ENCODE peak calls at places on chromosomes 4 and X, in four cellular contexts. One of them, this sample, is unnamed.

GRCh38 chr4:6803246-6803645 is 20.7 kb downstream of the KIAA0232 start:
- DNase-seq in lower lobe of right lung: no peak
- DNase-seq in WERI-Rb-1: no peak
- DNase-seq in CD8-positive, alpha-beta T cell: no peak
- DNase-seq in this sample: no peak

GRCh38 chrX:70039758-70040157 is 10.0 kb downstream of the AWAT2 start:
- DNase-seq in CD8-positive, alpha-beta T cell: no peak
- DNase-seq in lower lobe of right lung: no peak
- DNase-seq in WERI-Rb-1: no peak
- DNase-seq in this sample: no peak

GRCh38 chrX:105706041-105706440 is 116.3 kb upstream of the NRK start:
- DNase-seq in lower lobe of right lung: no peak
- DNase-seq in CD8-positive, alpha-beta T cell: no peak
- DNase-seq in WERI-Rb-1: no peak
- DNase-seq in this sample: no peak

GRCh38 chrX:14913241-14913640 is 40.0 kb downstream of the MOSPD2 start:
- DNase-seq in CD8-positive, alpha-beta T cell: no peak
- DNase-seq in WERI-Rb-1: no peak
- DNase-seq in lower lobe of right lung: no peak
- DNase-seq in this sample: no peak

GRCh38 chr4:30862176-30862575 is 142.0 kb downstream of the PCDH7 start:
- DNase-seq in lower lobe of right lung: no peak
- DNase-seq in WERI-Rb-1: no peak
- DNase-seq in CD8-positive, alpha-beta T cell: no peak
- DNase-seq in this sample: no peak

GRCh38 chrX:39972340-39972739 is 125.4 kb downstream of the BCOR start:
- DNase-seq in WERI-Rb-1: no peak
- DNase-seq in CD8-positive, alpha-beta T cell: no peak
- DNase-seq in lower lobe of right lung: no peak
- DNase-seq in this sample: no peak

GRCh38 chrX:116240446-116240845 is 69.9 kb downstream of the AGTR2 start:
- DNase-seq in lower lobe of right lung: no peak
- DNase-seq in WERI-Rb-1: no peak
- DNase-seq in CD8-positive, alpha-beta T cell: no peak
- DNase-seq in this sample: no peak

GRCh38 chrX:149871940-149872339 is 9.0 kb upstream of the MAGEA8 start:
- DNase-seq in WERI-Rb-1: peak; percentile 64
- DNase-seq in lower lobe of right lung: no peak
- DNase-seq in CD8-positive, alpha-beta T cell: peak; percentile 64
- DNase-seq in this sample: no peak

GRCh38 chr4:40736910-40737309 is 12.8 kb upstream of the NSUN7 start:
- DNase-seq in CD8-positive, alpha-beta T cell: no peak
- DNase-seq in WERI-Rb-1: no peak
- DNase-seq in lower lobe of right lung: no peak
- DNase-seq in this sample: no peak

GRCh38 chr4:82493721-82494425 is 63.5 kb downstream of the ENOPH1 start:
- DNase-seq in CD8-positive, alpha-beta T cell: no peak
- DNase-seq in WERI-Rb-1: no peak
- DNase-seq in lower lobe of right lung: no peak
- DNase-seq in this sample: no peak

GRCh38 chr4:139587452-139587851 is 31.4 kb upstream of the SETD7 start:
- DNase-seq in CD8-positive, alpha-beta T cell: no peak
- DNase-seq in WERI-Rb-1: no peak
- DNase-seq in lower lobe of right lung: no peak
- DNase-seq in this sample: no peak

GRCh38 chr4:108166038-108166437 is 2.7 kb downstream of the LEF1 start:
- DNase-seq in WERI-Rb-1: no peak
- DNase-seq in lower lobe of right lung: no peak
- DNase-seq in CD8-positive, alpha-beta T cell: peak; percentile 71
- DNase-seq in this sample: no peak

GRCh38 chrX:78455901-78456300 is 128.5 kb upstream of the CYSLTR1 start:
- DNase-seq in CD8-positive, alpha-beta T cell: no peak
- DNase-seq in lower lobe of right lung: no peak
- DNase-seq in WERI-Rb-1: no peak
- DNase-seq in this sample: no peak

GRCh38 chr4:142404191-142404611 is 441.9 kb downstream of the INPP4B start:
- DNase-seq in lower lobe of right lung: no peak
- DNase-seq in CD8-positive, alpha-beta T cell: no peak
- DNase-seq in WERI-Rb-1: no peak
- DNase-seq in this sample: no peak

GRCh38 chrX:69079278-69079677 is 86.0 kb downstream of the PJA1 start:
- DNase-seq in WERI-Rb-1: no peak
- DNase-seq in lower lobe of right lung: no peak
- DNase-seq in CD8-positive, alpha-beta T cell: no peak
- DNase-seq in this sample: no peak

GRCh38 chrX:11745881-11746280 is 12.2 kb upstream of the MSL3 start:
- DNase-seq in CD8-positive, alpha-beta T cell: no peak
- DNase-seq in lower lobe of right lung: no peak
- DNase-seq in WERI-Rb-1: no peak
- DNase-seq in this sample: no peak

GRCh38 chr4:74539043-74539790 is 94.3 kb downstream of the AREG start:
- DNase-seq in CD8-positive, alpha-beta T cell: no peak
- DNase-seq in lower lobe of right lung: no peak
- DNase-seq in WERI-Rb-1: no peak
- DNase-seq in this sample: no peak

GRCh38 chr4:182065255-182065654 is 177.9 kb upstream of the TENM3 start:
- DNase-seq in CD8-positive, alpha-beta T cell: no peak
- DNase-seq in lower lobe of right lung: no peak
- DNase-seq in WERI-Rb-1: no peak
- DNase-seq in this sample: no peak

GRCh38 chr4:37780444-37781133 is 45.9 kb upstream of the PGM2 start:
- DNase-seq in CD8-positive, alpha-beta T cell: peak; percentile 78
- DNase-seq in WERI-Rb-1: no peak
- DNase-seq in lower lobe of right lung: no peak
- DNase-seq in this sample: no peak

GRCh38 chr4:102598102-102598758 is 97.1 kb downstream of the NFKB1 start:
- DNase-seq in CD8-positive, alpha-beta T cell: no peak
- DNase-seq in WERI-Rb-1: no peak
- DNase-seq in lower lobe of right lung: no peak
- DNase-seq in this sample: no peak

GRCh38 chr4:94516999-94517398 is 65.3 kb downstream of the PDLIM5 start:
- DNase-seq in lower lobe of right lung: no peak
- DNase-seq in CD8-positive, alpha-beta T cell: no peak
- DNase-seq in WERI-Rb-1: no peak
- DNase-seq in this sample: peak; percentile 69

GRCh38 chr4:82429728-82430192 is 502 bp downstream of the HNRNPDL start:
- DNase-seq in CD8-positive, alpha-beta T cell: no peak
- DNase-seq in lower lobe of right lung: no peak
- DNase-seq in WERI-Rb-1: no peak
- DNase-seq in this sample: peak; percentile 72

GRCh38 chrX:130079824-130080406 is 30.4 kb downstream of the ELF4 start:
- DNase-seq in lower lobe of right lung: no peak
- DNase-seq in CD8-positive, alpha-beta T cell: peak; percentile 48
- DNase-seq in WERI-Rb-1: peak; percentile 70
- DNase-seq in this sample: no peak

GRCh38 chrX:105190252-105190853 is 30.1 kb downstream of the TEX13A start:
- DNase-seq in CD8-positive, alpha-beta T cell: no peak
- DNase-seq in WERI-Rb-1: no peak
- DNase-seq in lower lobe of right lung: no peak
- DNase-seq in this sample: no peak

GRCh38 chrX:47618923-47619485 is 653 bp downstream of the SYN1 start:
- DNase-seq in WERI-Rb-1: no peak
- DNase-seq in CD8-positive, alpha-beta T cell: no peak
- DNase-seq in lower lobe of right lung: no peak
- DNase-seq in this sample: no peak

GRCh38 chrX:332916-333610 is 14.5 kb upstream of the GTPBP6 start:
- DNase-seq in lower lobe of right lung: peak; percentile 43
- DNase-seq in WERI-Rb-1: no peak
- DNase-seq in CD8-positive, alpha-beta T cell: no peak
- DNase-seq in this sample: peak; percentile 72

GRCh38 chrX:115602729-115603389 is 41.9 kb downstream of the PLS3 start:
- DNase-seq in lower lobe of right lung: no peak
- DNase-seq in WERI-Rb-1: no peak
- DNase-seq in CD8-positive, alpha-beta T cell: no peak
- DNase-seq in this sample: no peak

GRCh38 chr4:114423582-114423981 is 175.0 kb upstream of the UGT8 start:
- DNase-seq in lower lobe of right lung: no peak
- DNase-seq in WERI-Rb-1: no peak
- DNase-seq in CD8-positive, alpha-beta T cell: no peak
- DNase-seq in this sample: no peak

GRCh38 chr4:72909461-72909860 is 160.1 kb downstream of the COX18 start:
- DNase-seq in lower lobe of right lung: no peak
- DNase-seq in WERI-Rb-1: peak; percentile 18
- DNase-seq in CD8-positive, alpha-beta T cell: no peak
- DNase-seq in this sample: no peak

GRCh38 chrX:103107836-103108235 is 14.9 kb upstream of the NXF3 start:
- DNase-seq in lower lobe of right lung: no peak
- DNase-seq in WERI-Rb-1: no peak
- DNase-seq in CD8-positive, alpha-beta T cell: no peak
- DNase-seq in this sample: no peak

GRCh38 chr4:76011018-76011670 is 3.8 kb upstream of the CXCL9 start:
- DNase-seq in CD8-positive, alpha-beta T cell: no peak
- DNase-seq in WERI-Rb-1: no peak
- DNase-seq in lower lobe of right lung: no peak
- DNase-seq in this sample: no peak

GRCh38 chr4:147586637-147587036 is 30.6 kb upstream of the TMEM184C start:
- DNase-seq in CD8-positive, alpha-beta T cell: no peak
- DNase-seq in WERI-Rb-1: no peak
- DNase-seq in lower lobe of right lung: no peak
- DNase-seq in this sample: no peak

GRCh38 chr4:33339762-33340161 is 2619.6 kb downstream of the PCDH7 start:
- DNase-seq in WERI-Rb-1: no peak
- DNase-seq in CD8-positive, alpha-beta T cell: no peak
- DNase-seq in lower lobe of right lung: no peak
- DNase-seq in this sample: no peak

GRCh38 chr4:79241846-79242245 is 84.0 kb downstream of the NAA11 start:
- DNase-seq in CD8-positive, alpha-beta T cell: no peak
- DNase-seq in WERI-Rb-1: no peak
- DNase-seq in lower lobe of right lung: no peak
- DNase-seq in this sample: no peak

GRCh38 chr4:46123872-46124755 is at the start of gene GABRG1:
- DNase-seq in lower lobe of right lung: peak; percentile 18
- DNase-seq in WERI-Rb-1: no peak
- DNase-seq in CD8-positive, alpha-beta T cell: no peak
- DNase-seq in this sample: peak; percentile 15

GRCh38 chr4:8472689-8473197 is 32.2 kb downstream of the TRMT44 start:
- DNase-seq in WERI-Rb-1: no peak
- DNase-seq in CD8-positive, alpha-beta T cell: no peak
- DNase-seq in lower lobe of right lung: no peak
- DNase-seq in this sample: no peak

GRCh38 chr4:156949373-156949814 is 22.2 kb downstream of the PDGFC start:
- DNase-seq in lower lobe of right lung: no peak
- DNase-seq in WERI-Rb-1: no peak
- DNase-seq in CD8-positive, alpha-beta T cell: no peak
- DNase-seq in this sample: no peak

GRCh38 chr4:109801895-109802319 is at the start of gene CFI:
- DNase-seq in lower lobe of right lung: no peak
- DNase-seq in CD8-positive, alpha-beta T cell: no peak
- DNase-seq in WERI-Rb-1: no peak
- DNase-seq in this sample: no peak

GRCh38 chr4:131526686-131527085 is 1622.4 kb upstream of the PCDH10 start:
- DNase-seq in CD8-positive, alpha-beta T cell: no peak
- DNase-seq in lower lobe of right lung: no peak
- DNase-seq in WERI-Rb-1: no peak
- DNase-seq in this sample: no peak

GRCh38 chr4:56958111-56958517 is 19.3 kb downstream of the NOA1 start:
- DNase-seq in CD8-positive, alpha-beta T cell: no peak
- DNase-seq in WERI-Rb-1: no peak
- DNase-seq in lower lobe of right lung: peak; percentile 69
- DNase-seq in this sample: no peak

GRCh38 chr4:39452153-39452859 is 6.4 kb downstream of the RPL9 start:
- DNase-seq in lower lobe of right lung: no peak
- DNase-seq in CD8-positive, alpha-beta T cell: no peak
- DNase-seq in WERI-Rb-1: no peak
- DNase-seq in this sample: no peak

GRCh38 chr4:39453738-39454137 is 5.0 kb downstream of the RPL9 start:
- DNase-seq in WERI-Rb-1: no peak
- DNase-seq in lower lobe of right lung: no peak
- DNase-seq in CD8-positive, alpha-beta T cell: no peak
- DNase-seq in this sample: no peak

GRCh38 chr4:39452860-39453587 is 5.7 kb downstream of the RPL9 start:
- DNase-seq in WERI-Rb-1: no peak
- DNase-seq in CD8-positive, alpha-beta T cell: no peak
- DNase-seq in lower lobe of right lung: no peak
- DNase-seq in this sample: no peak

GRCh38 chr4:39451423-39452023 is 7.2 kb downstream of the RPL9 start:
- DNase-seq in CD8-positive, alpha-beta T cell: no peak
- DNase-seq in WERI-Rb-1: no peak
- DNase-seq in lower lobe of right lung: no peak
- DNase-seq in this sample: no peak

GRCh38 chr4:39450618-39451017 is 8.1 kb downstream of the RPL9 start:
- DNase-seq in lower lobe of right lung: no peak
- DNase-seq in CD8-positive, alpha-beta T cell: no peak
- DNase-seq in WERI-Rb-1: no peak
- DNase-seq in this sample: no peak
- H3K36me3 ChIP-seq in lower lobe of right lung: peaks cover 64% of the 10 kb centered on the region
- H3K36me3 ChIP-seq in CD8-positive, alpha-beta T cell: peaks cover 28% of the 10 kb centered on the region
- H3K36me3 ChIP-seq in WERI-Rb-1: peaks cover 71% of the 10 kb centered on the region
- H3K36me3 ChIP-seq in this sample: peaks cover 55% of the 10 kb centered on the region

GRCh38 chr4:35252071-35252470 is 992.2 kb downstream of the ARAP2 start:
- DNase-seq in lower lobe of right lung: no peak
- DNase-seq in WERI-Rb-1: no peak
- DNase-seq in CD8-positive, alpha-beta T cell: no peak
- DNase-seq in this sample: no peak
- H3K27ac ChIP-seq in lower lobe of right lung: no peak overlapping the region
- H3K27ac ChIP-seq in WERI-Rb-1: no peak overlapping the region
- H3K27ac ChIP-seq in CD8-positive, alpha-beta T cell: no peak overlapping the region
- H3K27ac ChIP-seq in this sample: no peak overlapping the region

GRCh38 chr4:77040856-77041576 is 34.8 kb downstream of the CCNI start:
- DNase-seq in WERI-Rb-1: no peak
- DNase-seq in lower lobe of right lung: no peak
- DNase-seq in CD8-positive, alpha-beta T cell: no peak
- DNase-seq in this sample: no peak

GRCh38 chr4:77043507-77044131 is 32.2 kb downstream of the CCNI start:
- DNase-seq in WERI-Rb-1: no peak
- DNase-seq in lower lobe of right lung: no peak
- DNase-seq in CD8-positive, alpha-beta T cell: no peak
- DNase-seq in this sample: no peak

GRCh38 chr4:77047037-77047436 is 28.8 kb downstream of the CCNI start:
- DNase-seq in lower lobe of right lung: no peak
- DNase-seq in WERI-Rb-1: no peak
- DNase-seq in CD8-positive, alpha-beta T cell: no peak
- DNase-seq in this sample: no peak

GRCh38 chr4:77044458-77045124 is 31.2 kb downstream of the CCNI start:
- DNase-seq in CD8-positive, alpha-beta T cell: no peak
- DNase-seq in lower lobe of right lung: no peak
- DNase-seq in WERI-Rb-1: no peak
- DNase-seq in this sample: no peak

GRCh38 chr4:77045490-77045889 is 30.3 kb downstream of the CCNI start:
- DNase-seq in lower lobe of right lung: no peak
- DNase-seq in WERI-Rb-1: no peak
- DNase-seq in CD8-positive, alpha-beta T cell: no peak
- DNase-seq in this sample: no peak
- H3K36me3 ChIP-seq in lower lobe of right lung: peaks cover 48% of the 10 kb centered on the region
- H3K36me3 ChIP-seq in WERI-Rb-1: peaks cover 31% of the 10 kb centered on the region
- H3K36me3 ChIP-seq in CD8-positive, alpha-beta T cell: no peaks in the 10 kb centered on the region
- H3K36me3 ChIP-seq in this sample: peaks cover 44% of the 10 kb centered on the region

DNA sequence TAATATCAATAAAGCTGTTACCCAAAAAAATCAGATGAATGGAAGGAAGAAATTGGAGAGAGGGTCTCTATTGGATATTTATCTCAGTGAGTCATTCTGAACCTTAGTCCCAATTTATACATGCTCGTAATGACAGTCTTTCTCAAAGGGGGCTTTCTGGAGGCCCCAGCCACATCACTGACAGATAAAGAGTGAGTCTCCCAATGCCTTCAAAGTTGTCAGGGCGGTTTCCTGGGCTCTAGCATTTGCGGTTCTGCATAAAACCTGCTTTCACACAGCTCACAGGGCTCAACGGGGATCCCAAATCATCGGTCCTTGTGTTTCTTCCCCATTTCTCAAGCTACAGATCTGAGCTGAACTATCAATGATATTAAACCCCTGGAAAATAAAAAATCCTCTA is 17.3 kb downstream of the TCEANC start:
- DNase-seq in WERI-Rb-1: no peak
- DNase-seq in CD8-positive, alpha-beta T cell: no peak
- DNase-seq in lower lobe of right lung: no peak
- DNase-seq in this sample: no peak
- H3K27ac ChIP-seq in WERI-Rb-1: no peak overlapping the region
- H3K27ac ChIP-seq in CD8-positive, alpha-beta T cell: no peak overlapping the region
- H3K27ac ChIP-seq in lower lobe of right lung: no peak overlapping the region
- H3K27ac ChIP-seq in this sample: no peak overlapping the region

This sample was measured in RWPE2.